ENCODE peak calls at places on chromosomes 11 and 22, in seven cellular contexts. Q is NCI-H2029 treated with DMSO at 0.1 percent for 48 hours; E is naive B cell; O is stimulated activated CD4-positive, alpha-beta T cell treated with anti-CD3 and anti-CD28 coated beads, Interleukin-1b, Interleukin-23, amount 100 ng/mL, for 4 hours; A is cardiac muscle cell; H is right atrium auricular region; C is naive thymus-derived CD4-positive, alpha-beta T cell. F is an unnamed sample.

GRCh38 chr11:114448749-114449484 is 9.7 kb downstream of the REXO2 start:
- DNase-seq in Q (no peak), E (no peak), O (no peak), A (no peak), H (no peak), C (no peak), F (no peak)

GRCh38 chr11:100563541-100564280 is 123.4 kb upstream of the ARHGAP42 start:
- DNase-seq in Q (no peak), E (no peak), O (no peak), A (no peak), H (no peak), C (no peak), F (no peak)

GRCh38 chr11:72736452-72737069 is 15.6 kb downstream of the ARAP1 start:
- DNase-seq in Q (no peak), E (peak; percentile 88), O (peak; percentile 37), A (peak; percentile 50), H (no peak), C (peak; percentile 71), F (peak; percentile 63)

GRCh38 chr11:2778630-2779498 is 79.1 kb upstream of the KCNQ1OT1 start:
- DNase-seq in Q (no peak), E (no peak), O (no peak), A (peak; percentile 84), H (peak; percentile 80), C (no peak), F (peak; percentile 91)

GRCh38 chr11:130882138-130882551 is 34.1 kb downstream of the SNX19 start:
- DNase-seq in Q (no peak), E (no peak), O (no peak), A (no peak), H (no peak), C (no peak), F (no peak)

GRCh38 chr11:36273110-36273509 is 16.1 kb downstream of the COMMD9 start:
- DNase-seq in Q (peak; percentile 94), E (no peak), O (no peak), A (no peak), H (peak; percentile 16), C (no peak), F (no peak)

GRCh38 chr11:70487763-70488162 is 89.4 kb downstream of the CTTN start:
- DNase-seq in Q (no peak), E (no peak), O (no peak), A (no peak), H (no peak), C (no peak), F (no peak)

GRCh38 chr11:76620471-76620870 is 50.1 kb downstream of the LRRC32 start:
- DNase-seq in Q (no peak), E (no peak), O (no peak), A (peak; percentile 88), H (no peak), C (no peak), F (peak; percentile 75)

GRCh38 chr11:3132831-3133455 is 32.2 kb downstream of the OSBPL5 start:
- DNase-seq in Q (no peak), E (no peak), O (no peak), A (no peak), H (no peak), C (no peak), F (no peak)

GRCh38 chr22:46754110-46754799 is 8.2 kb upstream of the TBC1D22A start:
- DNase-seq in Q (no peak), E (no peak), O (no peak), A (peak; percentile 97), H (peak; percentile 99), C (no peak), F (peak; percentile 98)

GRCh38 chr22:39558254-39558727 is 12.3 kb upstream of the CACNA1I start:
- DNase-seq in Q (no peak), E (no peak), O (no peak), A (no peak), H (no peak), C (no peak), F (no peak)

GRCh38 chr11:122046846-122047245 is 69.2 kb downstream of the BLID start:
- DNase-seq in Q (no peak), E (no peak), O (no peak), A (peak; percentile 58), H (no peak), C (no peak), F (no peak)

GRCh38 chr11:83156996-83157754 is at the start of gene PCF11:
- DNase-seq in Q (no peak), E (no peak), O (peak; percentile 97), A (no peak), H (no peak), C (no peak), F (no peak)

GRCh38 chr11:44632466-44633123 is 67.1 kb downstream of the CD82 start:
- DNase-seq in Q (no peak), E (no peak), O (no peak), A (peak; percentile 48), H (peak; percentile 58), C (peak; percentile 28), F (peak; percentile 54)

GRCh38 chr11:5865826-5866225 is 8.3 kb upstream of the OR52E8 start:
- DNase-seq in Q (no peak), E (no peak), O (no peak), A (no peak), H (no peak), C (no peak), F (no peak)

GRCh38 chr22:24271406-24271760 is 752 bp downstream of the SPECC1L start:
- DNase-seq in Q (no peak), E (no peak), O (no peak), A (peak; percentile 27), H (no peak), C (no peak), F (no peak)

GRCh38 chr11:57150454-57150917 is 31.3 kb upstream of the LRRC55 start:
- DNase-seq in Q (no peak), E (no peak), O (no peak), A (peak; percentile 51), H (no peak), C (no peak), F (no peak)

GRCh38 chr22:23509571-23510302 is 70.4 kb downstream of the IGLL1 start:
- DNase-seq in Q (no peak), E (no peak), O (no peak), A (peak; percentile 93), H (no peak), C (no peak), F (no peak)

GRCh38 chr11:67996622-67997459 is 7.1 kb downstream of the UNC93B1 start:
- DNase-seq in Q (no peak), E (no peak), O (no peak), A (peak; percentile 54), H (no peak), C (no peak), F (no peak)

GRCh38 chr11:11163256-11163655 is 189.8 kb downstream of the CSNK2A3 start:
- DNase-seq in Q (no peak), E (no peak), O (no peak), A (peak; percentile 6), H (no peak), C (no peak), F (peak; percentile 14)

GRCh38 chr11:8908099-8908498 is 2.9 kb upstream of the AKIP1 start:
- DNase-seq in Q (no peak), E (no peak), O (no peak), A (no peak), H (no peak), C (no peak), F (no peak)

GRCh38 chr22:45696227-45696626 is 24.6 kb downstream of the ATXN10 start:
- DNase-seq in Q (no peak), E (no peak), O (no peak), A (no peak), H (no peak), C (no peak), F (no peak)

GRCh38 chr22:33034753-33035152 is 23.4 kb downstream of the SYN3 start:
- DNase-seq in Q (peak; percentile 52), E (no peak), O (no peak), A (no peak), H (peak; percentile 16), C (no peak), F (no peak)

GRCh38 chr22:36384766-36385400 is 2.9 kb downstream of the MYH9 start:
- DNase-seq in Q (no peak), E (peak; percentile 63), O (no peak), A (peak; percentile 50), H (no peak), C (peak; percentile 74), F (no peak)

GRCh38 chr22:37370306-37370979 is 56.8 kb downstream of the ELFN2 start:
- DNase-seq in Q (no peak), E (peak; percentile 51), O (no peak), A (no peak), H (peak; percentile 60), C (no peak), F (no peak)

GRCh38 chr11:113781682-113782081 is 2.1 kb downstream of the CLDN25 start:
- DNase-seq in Q (no peak), E (no peak), O (no peak), A (no peak), H (no peak), C (no peak), F (no peak)

GRCh38 chr11:102085864-102086551 is 24.2 kb upstream of the YAP1 start:
- DNase-seq in Q (no peak), E (no peak), O (no peak), A (no peak), H (no peak), C (no peak), F (no peak)

GRCh38 chr11:47271961-47272661 is 2.2 kb downstream of the MADD start:
- DNase-seq in Q (peak; percentile 29), E (no peak), O (no peak), A (no peak), H (no peak), C (no peak), F (no peak)

GRCh38 chr22:45552017-45552411 is 49.3 kb downstream of the FBLN1 start:
- DNase-seq in Q (no peak), E (no peak), O (no peak), A (no peak), H (no peak), C (no peak), F (no peak)

GRCh38 chr11:65810046-65810868 is 23.4 kb downstream of the OVOL1 start:
- DNase-seq in Q (no peak), E (no peak), O (no peak), A (no peak), H (no peak), C (no peak), F (no peak)

GRCh38 chr22:39664485-39665200 is 94.1 kb downstream of the CACNA1I start:
- DNase-seq in Q (no peak), E (no peak), O (peak; percentile 16), A (no peak), H (no peak), C (peak; percentile 44), F (no peak)

GRCh38 chr11:47961383-47961782 is 19.0 kb upstream of the PTPRJ start:
- DNase-seq in Q (peak; percentile 46), E (no peak), O (no peak), A (no peak), H (no peak), C (no peak), F (no peak)

GRCh38 chr22:38674888-38675287 is 6.9 kb upstream of the TOMM22 start:
- DNase-seq in Q (no peak), E (no peak), O (no peak), A (no peak), H (no peak), C (no peak), F (no peak)

F was measured in hepatic stellate cell.